ENCODE peak calls at places on chromosomes 12 and 14, in five cellular contexts. N is activated T-cell treated with anti-CD3 and anti-CD28 coated beads for 48 hours; Z is skeletal muscle cell; Y is activated effector memory CD4-positive, alpha-beta T cell treated with Interleukin-2 at 50 U/mL for 16 hours; I is HTR-8/SVneo. Q is an unnamed sample.

GRCh38 chr14:90111895-90112534 is 50.2 kb downstream of the KCNK13 start:
- DNase-seq in N (no peak), Z (peak), Y (no peak), I (peak), Q (peak)

GRCh38 chr12:50221228-50222008 is 54.2 kb upstream of the CERS5 start:
- DNase-seq in N (no peak), Z (peak), Y (no peak), I (no peak), Q (peak)

GRCh38 chr12:46786774-46787173 is 39.0 kb downstream of the SLC38A4 start:
- DNase-seq in N (no peak), Z (peak), Y (no peak), I (peak), Q (peak)

GRCh38 chr14:32460267-32460666 is 131.2 kb downstream of the AKAP6 start:
- DNase-seq in N (no peak), Z (no peak), Y (no peak), I (no peak), Q (no peak)

GRCh38 chr12:1605129-1606020 is 11.0 kb upstream of the FBXL14 start:
- DNase-seq in N (peak), Z (no peak), Y (peak), I (peak), Q (peak)

GRCh38 chr12:68327896-68328295 is 4.3 kb downstream of the MDM1 start:
- DNase-seq in N (no peak), Z (no peak), Y (no peak), I (no peak), Q (no peak)

GRCh38 chr12:114916531-114916930 is 232.6 kb upstream of the TBX3 start:
- DNase-seq in N (no peak), Z (no peak), Y (no peak), I (no peak), Q (peak)

GRCh38 chr14:71169028-71169427 is 261.8 kb downstream of the PCNX1 start:
- DNase-seq in N (no peak), Z (no peak), Y (no peak), I (no peak), Q (peak)

GRCh38 chr12:81863406-81863805 is 104.3 kb upstream of the PPFIA2 start:
- DNase-seq in N (no peak), Z (no peak), Y (no peak), I (no peak), Q (peak)

GRCh38 chr12:110555509-110556406 is 27.4 kb downstream of the PPTC7 start:
- DNase-seq in N (no peak), Z (no peak), Y (no peak), I (no peak), Q (peak)

GRCh38 chr12:124445121-124445718 is 122.2 kb downstream of the NCOR2 start:
- DNase-seq in N (no peak), Z (no peak), Y (no peak), I (no peak), Q (no peak)

GRCh38 chr14:101361044-101361443 is 200.3 kb upstream of the DIO3 start:
- DNase-seq in N (no peak), Z (no peak), Y (no peak), I (no peak), Q (no peak)

GRCh38 chr12:130049666-130050065 is 112.6 kb upstream of the FZD10 start:
- DNase-seq in N (no peak), Z (no peak), Y (no peak), I (no peak), Q (peak)

GRCh38 chr12:94874086-94874985 is 129.2 kb downstream of the NDUFA12 start:
- DNase-seq in N (no peak), Z (no peak), Y (no peak), I (no peak), Q (no peak)

GRCh38 chr12:106369624-106370346 is 12.2 kb downstream of the POLR3B start:
- DNase-seq in N (no peak), Z (peak), Y (no peak), I (peak), Q (peak)

GRCh38 chr12:95788637-95789036 is 1.9 kb downstream of the NTN4 start:
- DNase-seq in N (no peak), Z (no peak), Y (no peak), I (peak), Q (peak)

GRCh38 chr12:49091056-49091835 is 3.4 kb downstream of the DHH start:
- DNase-seq in N (no peak), Z (no peak), Y (no peak), I (no peak), Q (no peak)

GRCh38 chr14:28751467-28752058 is 15.0 kb upstream of the FOXG1 start:
- DNase-seq in N (no peak), Z (no peak), Y (no peak), I (peak), Q (peak)

GRCh38 chr12:131395971-131396573 is 314.8 kb upstream of the SFSWAP start:
- DNase-seq in N (no peak), Z (no peak), Y (no peak), I (no peak), Q (no peak)

GRCh38 chr12:89825591-89826449 is 117.2 kb upstream of the ATP2B1 start:
- DNase-seq in N (no peak), Z (no peak), Y (no peak), I (peak), Q (peak)

GRCh38 chr14:22155582-22155981 is 433.4 kb downstream of the DAD1 start:
- DNase-seq in N (no peak), Z (no peak), Y (no peak), I (no peak), Q (no peak)

GRCh38 chr14:77409131-77409533 is 14.2 kb downstream of the NOXRED1 start:
- DNase-seq in N (no peak), Z (no peak), Y (no peak), I (no peak), Q (peak)

GRCh38 chr12:109445224-109445623 is 31.9 kb downstream of the KCTD10 start:
- DNase-seq in N (no peak), Z (peak), Y (no peak), I (no peak), Q (peak)

GRCh38 chr12:131673519-131674265 is 37.2 kb upstream of the SFSWAP start:
- DNase-seq in N (no peak), Z (no peak), Y (no peak), I (no peak), Q (peak)